ENCODE peak calls at places on chromosomes 2 and 18, in five cellular contexts. One of them, this sample, is unnamed.

GRCh38 chr2:2181505-2181904 is 149.6 kb downstream of the MYT1L start:
- DNase-seq in cardiac muscle cell: no peak
- DNase-seq in omental fat pad: no peak
- DNase-seq in Calu3: no peak
- DNase-seq in foreskin fibroblast: no peak
- DNase-seq in this sample: no peak

GRCh38 chr2:119808516-119809147 is 48.9 kb downstream of the PTPN4 start:
- DNase-seq in omental fat pad: no peak
- DNase-seq in cardiac muscle cell: peak
- DNase-seq in foreskin fibroblast: peak
- DNase-seq in Calu3: no peak
- DNase-seq in this sample: no peak

GRCh38 chr2:150272404-150272803 is 215.1 kb downstream of the RND3 start:
- DNase-seq in Calu3: no peak
- DNase-seq in cardiac muscle cell: no peak
- DNase-seq in foreskin fibroblast: peak
- DNase-seq in omental fat pad: no peak
- DNase-seq in this sample: no peak

GRCh38 chr18:57555134-57555533 is 31.4 kb downstream of the FECH start:
- DNase-seq in foreskin fibroblast: no peak
- DNase-seq in cardiac muscle cell: no peak
- DNase-seq in Calu3: no peak
- DNase-seq in omental fat pad: no peak
- DNase-seq in this sample: no peak

GRCh38 chr18:74898965-74899364 is 301.3 kb downstream of the ZNF407 start:
- DNase-seq in Calu3: no peak
- DNase-seq in omental fat pad: no peak
- DNase-seq in cardiac muscle cell: peak
- DNase-seq in foreskin fibroblast: peak
- DNase-seq in this sample: no peak

GRCh38 chr2:143255899-143256298 is 126.7 kb downstream of the ARHGAP15 start:
- DNase-seq in foreskin fibroblast: no peak
- DNase-seq in omental fat pad: no peak
- DNase-seq in cardiac muscle cell: no peak
- DNase-seq in Calu3: no peak
- DNase-seq in this sample: no peak

GRCh38 chr2:158999458-158999857 is 31.0 kb downstream of the TANC1 start:
- DNase-seq in foreskin fibroblast: peak
- DNase-seq in omental fat pad: no peak
- DNase-seq in Calu3: no peak
- DNase-seq in cardiac muscle cell: peak
- DNase-seq in this sample: no peak

GRCh38 chr2:213411582-213412289 is 127.5 kb downstream of the SPAG16 start:
- DNase-seq in omental fat pad: no peak
- DNase-seq in Calu3: peak
- DNase-seq in foreskin fibroblast: no peak
- DNase-seq in cardiac muscle cell: no peak
- DNase-seq in this sample: peak

GRCh38 chr18:13261658-13262357 is 43.2 kb downstream of the LDLRAD4 start:
- DNase-seq in cardiac muscle cell: no peak
- DNase-seq in Calu3: no peak
- DNase-seq in omental fat pad: no peak
- DNase-seq in foreskin fibroblast: no peak
- DNase-seq in this sample: no peak

GRCh38 chr2:15539999-15540398 is 21.1 kb downstream of the NBAS start:
- DNase-seq in omental fat pad: no peak
- DNase-seq in Calu3: no peak
- DNase-seq in foreskin fibroblast: no peak
- DNase-seq in cardiac muscle cell: no peak
- DNase-seq in this sample: no peak

GRCh38 chr18:40897884-40898283 is 1057.2 kb upstream of the PIK3C3 start:
- DNase-seq in foreskin fibroblast: no peak
- DNase-seq in Calu3: no peak
- DNase-seq in omental fat pad: no peak
- DNase-seq in cardiac muscle cell: no peak
- DNase-seq in this sample: no peak

GRCh38 chr18:38933322-38933721 is 1367.7 kb upstream of the CELF4 start:
- DNase-seq in cardiac muscle cell: no peak
- DNase-seq in Calu3: no peak
- DNase-seq in foreskin fibroblast: no peak
- DNase-seq in omental fat pad: no peak
- DNase-seq in this sample: no peak

GRCh38 chr2:51032748-51033355 is 920 bp upstream of the NRXN1 start:
- DNase-seq in foreskin fibroblast: no peak
- DNase-seq in Calu3: no peak
- DNase-seq in omental fat pad: no peak
- DNase-seq in cardiac muscle cell: no peak
- DNase-seq in this sample: no peak

GRCh38 chr2:188665196-188665595 is 309.0 kb upstream of the COL3A1 start:
- DNase-seq in Calu3: no peak
- DNase-seq in cardiac muscle cell: peak
- DNase-seq in foreskin fibroblast: peak
- DNase-seq in omental fat pad: no peak
- DNase-seq in this sample: no peak

GRCh38 chr2:9753276-9753600 is 90.0 kb upstream of the TAF1B start:
- DNase-seq in Calu3: peak
- DNase-seq in cardiac muscle cell: peak
- DNase-seq in omental fat pad: no peak
- DNase-seq in foreskin fibroblast: peak
- DNase-seq in this sample: peak

GRCh38 chr2:9099341-9099751 is 95.9 kb upstream of the MBOAT2 start:
- DNase-seq in Calu3: no peak
- DNase-seq in cardiac muscle cell: no peak
- DNase-seq in foreskin fibroblast: no peak
- DNase-seq in omental fat pad: no peak
- DNase-seq in this sample: no peak

GRCh38 chr2:135030826-135031225 is 16.4 kb downstream of the MAP3K19 start:
- DNase-seq in cardiac muscle cell: peak
- DNase-seq in omental fat pad: no peak
- DNase-seq in foreskin fibroblast: peak
- DNase-seq in Calu3: no peak
- DNase-seq in this sample: no peak

GRCh38 chr2:40332096-40332826 is 119.6 kb downstream of the SLC8A1 start:
- DNase-seq in foreskin fibroblast: peak
- DNase-seq in omental fat pad: no peak
- DNase-seq in Calu3: peak
- DNase-seq in cardiac muscle cell: peak
- DNase-seq in this sample: peak

GRCh38 chr2:82316573-82317371 is 2012.2 kb upstream of the LRRTM1 start:
- DNase-seq in cardiac muscle cell: peak
- DNase-seq in omental fat pad: no peak
- DNase-seq in Calu3: no peak
- DNase-seq in foreskin fibroblast: no peak
- DNase-seq in this sample: no peak

GRCh38 chr2:128821010-128821409 is 502.3 kb upstream of the HS6ST1 start:
- DNase-seq in cardiac muscle cell: no peak
- DNase-seq in Calu3: no peak
- DNase-seq in omental fat pad: no peak
- DNase-seq in foreskin fibroblast: no peak
- DNase-seq in this sample: no peak

GRCh38 chr2:234674781-234675201 is 177.9 kb upstream of the ARL4C start:
- DNase-seq in cardiac muscle cell: peak
- DNase-seq in omental fat pad: no peak
- DNase-seq in foreskin fibroblast: peak
- DNase-seq in Calu3: no peak
- DNase-seq in this sample: peak

GRCh38 chr2:181596556-181596955 is 60.3 kb downstream of the CERKL start:
- DNase-seq in cardiac muscle cell: no peak
- DNase-seq in foreskin fibroblast: no peak
- DNase-seq in Calu3: no peak
- DNase-seq in omental fat pad: no peak
- DNase-seq in this sample: no peak

GRCh38 chr2:42854207-42854818 is 61.9 kb upstream of the HAAO start:
- DNase-seq in cardiac muscle cell: no peak
- DNase-seq in foreskin fibroblast: peak
- DNase-seq in Calu3: no peak
- DNase-seq in omental fat pad: no peak
- DNase-seq in this sample: no peak

GRCh38 chr18:74234326-74235171 is 57.2 kb downstream of the CYB5A start:
- DNase-seq in cardiac muscle cell: peak
- DNase-seq in omental fat pad: no peak
- DNase-seq in Calu3: peak
- DNase-seq in foreskin fibroblast: peak
- DNase-seq in this sample: no peak

GRCh38 chr2:88159955-88160415 is 10.2 kb upstream of the THNSL2 start:
- DNase-seq in foreskin fibroblast: peak
- DNase-seq in Calu3: peak
- DNase-seq in cardiac muscle cell: peak
- DNase-seq in omental fat pad: no peak
- DNase-seq in this sample: peak

GRCh38 chr2:111069722-111070121 is 51.0 kb upstream of the BCL2L11 start:
- DNase-seq in Calu3: no peak
- DNase-seq in omental fat pad: no peak
- DNase-seq in cardiac muscle cell: no peak
- DNase-seq in foreskin fibroblast: no peak
- DNase-seq in this sample: no peak

GRCh38 chr2:111061192-111061591 is 59.5 kb upstream of the BCL2L11 start:
- DNase-seq in Calu3: no peak
- DNase-seq in cardiac muscle cell: no peak
- DNase-seq in omental fat pad: no peak
- DNase-seq in foreskin fibroblast: no peak
- DNase-seq in this sample: no peak

GRCh38 chr2:111062417-111062816 is 58.3 kb upstream of the BCL2L11 start:
- DNase-seq in omental fat pad: no peak
- DNase-seq in cardiac muscle cell: no peak
- DNase-seq in Calu3: no peak
- DNase-seq in foreskin fibroblast: no peak
- DNase-seq in this sample: no peak

GRCh38 chr2:111068435-111069058 is 52.2 kb upstream of the BCL2L11 start:
- DNase-seq in foreskin fibroblast: no peak
- DNase-seq in Calu3: peak
- DNase-seq in cardiac muscle cell: no peak
- DNase-seq in omental fat pad: no peak
- DNase-seq in this sample: peak

GRCh38 chr2:111066062-111066593 is 54.6 kb upstream of the BCL2L11 start:
- DNase-seq in foreskin fibroblast: no peak
- DNase-seq in cardiac muscle cell: no peak
- DNase-seq in omental fat pad: no peak
- DNase-seq in Calu3: no peak
- DNase-seq in this sample: no peak
- TF ChIP-seq CTCF in foreskin fibroblast: no peak
- TF ChIP-seq CTCF in cardiac muscle cell: no peak
- TF ChIP-seq CTCF in omental fat pad: no peak
- TF ChIP-seq CTCF in Calu3: no peak
- TF ChIP-seq CTCF in this sample: no peak

DNA sequence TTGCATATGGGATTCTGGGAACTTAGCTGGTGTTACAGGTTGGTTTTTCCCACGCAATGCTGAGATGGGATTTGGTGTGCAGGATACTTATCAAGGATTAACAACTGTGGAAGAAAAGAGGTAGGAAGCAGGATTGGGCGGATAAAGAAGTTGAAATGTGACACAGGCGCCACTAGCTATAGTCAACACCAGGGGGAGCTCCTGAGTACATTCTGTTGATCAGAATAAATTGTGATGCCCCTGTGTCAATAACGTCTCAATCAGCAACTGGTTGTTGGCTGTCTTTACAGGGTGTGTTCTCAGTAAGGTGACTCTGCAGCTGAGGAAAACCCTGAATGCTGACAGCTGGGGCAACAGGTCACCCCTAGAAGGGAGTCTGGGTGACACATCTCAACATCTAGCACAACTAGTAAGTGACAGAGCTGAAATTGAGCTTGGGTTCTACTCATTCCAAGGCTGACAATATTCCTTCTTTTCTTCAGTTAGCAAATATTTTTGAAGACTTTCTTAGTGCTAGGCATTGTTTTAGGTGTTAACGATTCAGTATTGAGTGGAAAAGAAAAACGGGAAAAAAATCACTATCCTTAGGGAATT is 143.0 kb downstream of the ARL6IP6 start:
- DNase-seq in cardiac muscle cell: peak
- DNase-seq in Calu3: peak
- DNase-seq in foreskin fibroblast: peak
- DNase-seq in omental fat pad: no peak
- DNase-seq in this sample: peak
- TF ChIP-seq CTCF in cardiac muscle cell: peak
- TF ChIP-seq CTCF in Calu3: peak
- TF ChIP-seq CTCF in foreskin fibroblast: peak
- TF ChIP-seq CTCF in omental fat pad: no peak
- TF ChIP-seq CTCF in this sample: peak

DNA sequence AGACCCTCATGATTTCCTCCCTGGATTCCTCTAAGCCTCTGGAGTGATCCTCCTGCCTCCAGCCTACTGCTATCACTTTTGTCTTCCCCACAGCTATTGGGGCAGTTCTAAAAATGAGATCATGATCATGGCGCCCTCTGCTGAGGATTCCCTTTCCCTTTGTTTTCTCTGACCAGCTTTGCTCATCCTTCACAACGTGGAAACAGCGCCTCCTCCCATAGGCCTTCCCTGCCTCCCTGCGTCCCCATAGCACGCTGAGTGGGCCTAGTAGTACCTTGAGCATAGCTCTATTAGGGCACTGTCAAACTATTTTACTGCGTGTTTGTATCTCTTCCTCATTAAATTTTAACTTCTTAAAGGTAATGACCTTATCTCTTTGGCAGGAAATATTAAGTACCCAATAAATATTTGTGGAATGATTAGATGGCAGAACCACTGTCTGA is 207.0 kb upstream of the FANCL start:
- DNase-seq in foreskin fibroblast: peak
- DNase-seq in cardiac muscle cell: peak
- DNase-seq in omental fat pad: no peak
- DNase-seq in Calu3: peak
- DNase-seq in this sample: no peak
- TF ChIP-seq CTCF in foreskin fibroblast: peak
- TF ChIP-seq CTCF in cardiac muscle cell: peak
- TF ChIP-seq CTCF in omental fat pad: no peak
- TF ChIP-seq CTCF in Calu3: peak
- TF ChIP-seq CTCF in this sample: peak

GRCh38 chr2:222052934-222053367 is 245.8 kb downstream of the PAX3 start:
- DNase-seq in Calu3: peak
- DNase-seq in cardiac muscle cell: no peak
- DNase-seq in omental fat pad: no peak
- DNase-seq in foreskin fibroblast: no peak
- DNase-seq in this sample: no peak
- TF ChIP-seq CTCF in Calu3: peak
- TF ChIP-seq CTCF in cardiac muscle cell: peak
- TF ChIP-seq CTCF in omental fat pad: no peak
- TF ChIP-seq CTCF in foreskin fibroblast: no peak
- TF ChIP-seq CTCF in this sample: peak

DNA sequence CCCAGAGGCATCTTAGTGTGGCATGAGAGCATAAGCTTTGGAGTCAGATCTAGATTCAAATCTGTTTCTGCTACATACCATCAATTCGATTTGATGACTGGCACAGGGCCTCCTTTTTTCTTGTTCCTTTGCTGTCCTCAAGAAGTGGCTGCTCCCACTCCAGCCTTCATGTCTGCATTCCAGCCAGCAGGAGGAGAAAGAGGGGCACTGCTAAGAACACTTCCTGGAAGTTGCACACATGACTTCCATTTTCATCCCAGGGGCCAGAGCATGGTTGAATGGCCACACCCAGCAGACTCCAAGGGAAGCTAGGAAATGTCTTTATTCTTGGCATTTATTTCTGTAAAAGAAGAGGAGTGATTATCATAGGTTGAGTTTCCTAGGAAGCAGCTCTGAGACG is 50.4 kb downstream of the EML6 start:
- DNase-seq in Calu3: no peak
- DNase-seq in foreskin fibroblast: no peak
- DNase-seq in omental fat pad: no peak
- DNase-seq in cardiac muscle cell: peak
- DNase-seq in this sample: no peak
- TF ChIP-seq CTCF in Calu3: peak
- TF ChIP-seq CTCF in foreskin fibroblast: no peak
- TF ChIP-seq CTCF in omental fat pad: no peak
- TF ChIP-seq CTCF in cardiac muscle cell: peak
- TF ChIP-seq CTCF in this sample: peak

GRCh38 chr2:205995260-205995659 is 90.7 kb downstream of the INO80D start:
- DNase-seq in foreskin fibroblast: no peak
- DNase-seq in omental fat pad: no peak
- DNase-seq in Calu3: no peak
- DNase-seq in cardiac muscle cell: no peak
- DNase-seq in this sample: no peak
- TF ChIP-seq CTCF in foreskin fibroblast: no peak
- TF ChIP-seq CTCF in omental fat pad: no peak
- TF ChIP-seq CTCF in Calu3: no peak
- TF ChIP-seq CTCF in cardiac muscle cell: no peak
- TF ChIP-seq CTCF in this sample: no peak